ENCODE peak calls at places on chromosome 20, in four cellular contexts. G is cerebellar cortex, L is GM19239, Y is GM04504. E is an unnamed sample.

GRCh38 chr20:15867017-15867416 is 706.2 kb downstream of the KIF16B start:
- DNase-seq in G (no peak), L (no peak), Y (no peak), E (no peak)

GRCh38 chr20:44142416-44142815 is 44.6 kb downstream of the JPH2 start:
- DNase-seq in G (no peak), L (no peak), Y (no peak), E (no peak)

GRCh38 chr20:11195899-11196558 is 522.2 kb upstream of the JAG1 start:
- DNase-seq in G (no peak), L (no peak), Y (no peak), E (peak; percentile 46)

GRCh38 chr20:38075161-38075998 is 41.8 kb downstream of the RPRD1B start:
- DNase-seq in G (no peak), L (no peak), Y (no peak), E (no peak)

GRCh38 chr20:12053348-12053747 is 135.7 kb downstream of the BTBD3 start:
- DNase-seq in G (no peak), L (no peak), Y (no peak), E (peak; percentile 64)

GRCh38 chr20:11502051-11502450 is 415.6 kb upstream of the BTBD3 start:
- DNase-seq in G (no peak), L (no peak), Y (no peak), E (no peak)

GRCh38 chr20:24580855-24581254 is 111.4 kb downstream of the SYNDIG1 start:
- DNase-seq in G (no peak), L (no peak), Y (no peak), E (no peak)

GRCh38 chr20:54292186-54292585 is 84.3 kb downstream of the PFDN4 start:
- DNase-seq in G (no peak), L (no peak), Y (no peak), E (peak; percentile 63)

GRCh38 chr20:50916257-50916656 is 15.0 kb downstream of the ADNP start:
- DNase-seq in G (no peak), L (no peak), Y (no peak), E (peak; percentile 55)

GRCh38 chr20:33578510-33578909 is 83.6 kb upstream of the C20orf144 start:
- DNase-seq in G (no peak), L (no peak), Y (peak; percentile 61), E (no peak)

GRCh38 chr20:64192406-64192805 is 28.2 kb downstream of the MYT1 start:
- DNase-seq in G (no peak), L (no peak), Y (no peak), E (no peak)

GRCh38 chr20:46965477-46965876 is 70.8 kb downstream of the EYA2 start:
- DNase-seq in G (no peak), L (no peak), Y (no peak), E (no peak)

GRCh38 chr20:32155017-32155965 is 45.8 kb downstream of the TM9SF4 start:
- DNase-seq in G (peak; percentile 36), L (no peak), Y (peak; percentile 79), E (peak; percentile 95)

GRCh38 chr20:13765299-13765698 is 19.4 kb downstream of the ESF1 start:
- DNase-seq in G (no peak), L (no peak), Y (no peak), E (no peak)

GRCh38 chr20:59830107-59831023 is 103.1 kb downstream of the SYCP2 start:
- DNase-seq in G (peak; percentile 60), L (no peak), Y (no peak), E (peak; percentile 42)

GRCh38 chr20:60528141-60528540 is 569.9 kb downstream of the CDH26 start:
- DNase-seq in G (no peak), L (no peak), Y (no peak), E (no peak)

GRCh38 chr20:11891081-11891826 is 26.4 kb upstream of the BTBD3 start:
- DNase-seq in G (no peak), L (peak; percentile 17), Y (no peak), E (peak; percentile 40)

GRCh38 chr20:50138479-50139393 is 14.8 kb downstream of the PEDS1 start:
- DNase-seq in G (no peak), L (no peak), Y (no peak), E (peak; percentile 38)

GRCh38 chr20:25081065-25081729 is 744 bp downstream of the VSX1 start:
- DNase-seq in G (no peak), L (no peak), Y (no peak), E (no peak)

GRCh38 chr20:49865559-49865958 is 49.8 kb downstream of the SPATA2 start:
- DNase-seq in G (no peak), L (no peak), Y (peak; percentile 77), E (no peak)

GRCh38 chr20:63736893-63737689 is 627 bp downstream of the LIME1 start:
- DNase-seq in G (no peak), L (no peak), Y (no peak), E (no peak)

GRCh38 chr20:59771506-59772372 is 161.7 kb downstream of the SYCP2 start:
- DNase-seq in G (peak; percentile 64), L (no peak), Y (no peak), E (no peak)

GRCh38 chr20:36501367-36502006 is 39.8 kb upstream of the MYL9 start:
- DNase-seq in G (no peak), L (no peak), Y (no peak), E (no peak)

GRCh38 chr20:4092136-4092479 is 76.8 kb upstream of the RNF24 start:
- DNase-seq in G (no peak), L (no peak), Y (no peak), E (no peak)

GRCh38 chr20:48776306-48776705 is 51.5 kb downstream of the PREX1 start:
- DNase-seq in G (no peak), L (no peak), Y (peak; percentile 90), E (no peak)

GRCh38 chr20:54539521-54540046 is 64.2 kb downstream of the DOK5 start:
- DNase-seq in G (no peak), L (no peak), Y (no peak), E (no peak)

GRCh38 chr20:49276895-49277785 is 717 bp downstream of the ZNFX1 start:
- DNase-seq in G (no peak), L (no peak), Y (no peak), E (peak; percentile 19)

GRCh38 chr20:1490643-1491042 is 577 bp downstream of the SIRPB2 start:
- DNase-seq in G (no peak), L (no peak), Y (no peak), E (no peak)

GRCh38 chr20:57255183-57255582 is 11.3 kb downstream of the BMP7 start:
- DNase-seq in G (no peak), L (no peak), Y (no peak), E (no peak)

GRCh38 chr20:53052380-53052779 is 80.2 kb downstream of the TSHZ2 start:
- DNase-seq in G (no peak), L (no peak), Y (no peak), E (no peak)

E was measured in MCF 10A.